ENCODE peak calls at places on chromosomes 6 and 20, in six cellular contexts. I is mammary epithelial cell, S is body of pancreas, P is aorta, X is brain microvascular endothelial cell, C is GM23338. B is an unnamed sample.

GRCh38 chr6:122788663-122789062 is 395 bp upstream of the SMPDL3A start:
- DNase-seq in I (no peak), C (peak), X (no peak), P (no peak), S (no peak), B (no peak)

GRCh38 chr6:33787954-33788693 is 806 bp downstream of the LEMD2 start:
- DNase-seq in X (peak), P (peak), I (peak), S (peak), C (peak), B (peak)

GRCh38 chr20:44151621-44152416 is 35.2 kb downstream of the JPH2 start:
- DNase-seq in C (no peak), X (no peak), P (peak), S (no peak), I (peak), B (no peak)

GRCh38 chr6:97626586-97627441 is 343.8 kb upstream of the MMS22L start:
- DNase-seq in S (no peak), I (no peak), P (no peak), X (peak), C (peak), B (peak)

GRCh38 chr6:160030103-160030502 is 61.2 kb downstream of the IGF2R start:
- DNase-seq in X (peak), C (peak), S (peak), P (peak), I (peak), B (no peak)

GRCh38 chr6:12327391-12327790 is 37.2 kb downstream of the EDN1 start:
- DNase-seq in X (no peak), I (peak), P (no peak), C (peak), S (no peak), B (no peak)

GRCh38 chr20:1467355-1468116 is 887 bp upstream of the NSFL1C start:
- DNase-seq in I (no peak), S (peak), C (peak), X (no peak), P (no peak), B (no peak)

GRCh38 chr6:41546475-41546865 is 289 bp downstream of the FOXP4 start:
- DNase-seq in P (no peak), X (no peak), S (no peak), I (peak), C (peak), B (no peak)

GRCh38 chr6:34243901-34244884 is 4.6 kb downstream of the SMIM29 start:
- DNase-seq in C (peak), S (peak), X (peak), I (peak), P (peak), B (no peak)

GRCh38 chr20:35145141-35145564 is 2.0 kb downstream of the EDEM2 start:
- DNase-seq in S (peak), P (no peak), X (peak), I (peak), C (peak), B (no peak)

GRCh38 chr6:49815166-49815565 is 28.1 kb upstream of the PGK2 start:
- DNase-seq in C (no peak), I (no peak), P (no peak), X (no peak), S (no peak), B (no peak)
- H3K27ac ChIP-seq in C (no peak), I (no peak), P (no peak), X (no peak), S (no peak), B (no peak)

DNA sequence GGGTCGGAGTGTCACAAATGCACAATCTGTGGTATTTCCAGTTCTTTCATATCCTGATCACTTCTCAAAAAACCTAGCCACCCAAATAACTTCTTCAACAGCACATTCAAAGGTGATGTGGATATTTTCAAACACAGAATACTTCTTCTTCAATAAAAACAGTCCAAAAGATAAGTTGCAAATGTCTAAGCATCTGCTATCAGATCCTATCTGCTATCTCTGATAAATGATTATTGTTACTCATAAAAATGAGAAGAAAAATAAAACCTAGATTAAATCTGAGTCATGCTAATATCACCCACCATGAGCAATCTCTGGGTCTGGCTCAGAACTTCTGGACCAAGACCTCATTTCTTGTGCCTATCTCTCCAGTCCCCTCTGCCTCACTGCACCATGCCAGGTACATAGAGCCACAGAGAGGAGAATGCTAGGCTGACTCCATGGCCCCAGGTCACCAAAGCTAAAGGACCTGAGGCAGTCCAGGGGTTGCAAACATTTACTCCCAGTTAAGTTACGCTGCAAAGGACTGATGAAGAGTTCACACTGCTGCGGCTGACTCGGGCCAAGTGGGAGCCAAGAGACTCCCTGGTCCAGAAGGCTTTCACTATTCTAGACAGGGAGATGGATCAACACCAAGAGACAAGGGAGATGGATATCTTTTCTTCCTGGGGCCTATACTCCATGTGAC is 101.4 kb downstream of the KIF13A start:
- DNase-seq in I (no peak), X (no peak), C (no peak), P (no peak), S (no peak), B (no peak)
- H3K27ac ChIP-seq in I (no peak), X (no peak), C (no peak), P (no peak), S (no peak), B (peak)

GRCh38 chr6:166949533-166950442 is 6.6 kb downstream of the RNASET2 start:
- DNase-seq in S (no peak), I (no peak), C (peak), X (no peak), P (no peak), B (no peak)
- H3K27ac ChIP-seq in S (no peak), I (no peak), C (peak), X (no peak), P (no peak), B (no peak)

GRCh38 chr6:39756582-39756981 is 31.4 kb upstream of the KIF6 start:
- DNase-seq in S (no peak), C (no peak), X (no peak), I (no peak), P (no peak), B (no peak)
- H3K27ac ChIP-seq in S (no peak), C (no peak), X (no peak), I (no peak), P (no peak), B (no peak)

DNA sequence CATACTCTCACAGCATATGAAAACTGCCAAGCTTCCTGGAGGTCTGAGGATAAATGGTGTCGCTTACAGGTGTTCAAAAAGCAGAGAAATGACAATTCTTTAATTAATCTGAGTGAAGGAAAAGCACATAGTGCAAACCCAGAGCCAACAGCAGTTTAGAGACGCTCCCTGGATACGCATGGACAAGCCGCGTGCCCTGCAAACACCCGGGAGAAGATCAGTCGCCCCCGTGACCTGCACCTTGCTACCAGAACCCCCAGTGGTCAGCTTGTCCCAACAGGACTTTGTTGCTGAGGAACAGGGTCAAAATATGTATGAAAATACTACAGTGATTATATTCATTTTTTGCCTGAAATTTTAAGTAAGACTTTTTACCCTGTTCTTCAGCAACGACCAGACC is 93.9 kb downstream of the PSMG4 start:
- DNase-seq in C (no peak), X (no peak), S (no peak), P (no peak), I (no peak), B (no peak)
- H3K27ac ChIP-seq in C (no peak), X (no peak), S (peak), P (no peak), I (no peak), B (peak)

GRCh38 chr6:167748046-167748445 is 78.7 kb upstream of the AFDN start:
- DNase-seq in X (no peak), I (no peak), C (no peak), P (no peak), S (no peak), B (no peak)

GRCh38 chr6:167745660-167746376 is 80.9 kb upstream of the AFDN start:
- DNase-seq in C (no peak), X (no peak), S (peak), I (no peak), P (no peak), B (no peak)

GRCh38 chr6:167747645-167748044 is 79.1 kb upstream of the AFDN start:
- DNase-seq in S (no peak), C (no peak), P (no peak), X (no peak), I (no peak), B (no peak)

GRCh38 chr6:167747152-167747427 is 79.6 kb upstream of the AFDN start:
- DNase-seq in S (no peak), C (no peak), P (no peak), X (no peak), I (no peak), B (no peak)

GRCh38 chr6:167746377-167747151 is 80.1 kb upstream of the AFDN start:
- DNase-seq in I (no peak), X (no peak), S (no peak), C (no peak), P (no peak), B (no peak)
- H3K27ac ChIP-seq in I (no peak), X (no peak), S (no peak), C (no peak), P (no peak), B (no peak)